ENCODE peak calls at places on chromosomes 11 and 22, in five cellular contexts. P, W, R, K and A are unnamed samples.

GRCh38 chr11:118436639-118437045 is 350 bp downstream of the KMT2A start:
- DNase-seq in P (peak), R (no peak), K (no peak), W (peak), A (no peak)

GRCh38 chr11:116533186-116533825 is 239.5 kb downstream of the BUD13 start:
- DNase-seq in R (no peak), P (no peak), W (no peak), K (peak), A (no peak)

GRCh38 chr11:35347921-35348331 is 71.4 kb downstream of the SLC1A2 start:
- DNase-seq in P (no peak), K (no peak), R (no peak), W (peak), A (peak)

GRCh38 chr11:8281266-8281665 is 17.6 kb upstream of the LMO1 start:
- DNase-seq in P (no peak), K (no peak), R (no peak), W (no peak), A (no peak)

GRCh38 chr11:106794058-106794457 is 224.2 kb downstream of the GUCY1A2 start:
- DNase-seq in W (no peak), K (no peak), P (no peak), R (no peak), A (no peak)

GRCh38 chr22:17980638-17981051 is 43.7 kb downstream of the MICAL3 start:
- DNase-seq in R (no peak), K (no peak), W (no peak), P (no peak), A (peak)

GRCh38 chr11:75133976-75134375 is 16.9 kb upstream of the SLCO2B1 start:
- DNase-seq in W (no peak), K (no peak), R (no peak), P (no peak), A (no peak)

GRCh38 chr22:41672780-41673509 is 15.7 kb downstream of the SNU13 start:
- DNase-seq in P (no peak), R (no peak), W (no peak), K (no peak), A (no peak)

GRCh38 chr11:110972640-110973039 is 260.4 kb upstream of the ARHGAP20 start:
- DNase-seq in W (peak), K (no peak), P (no peak), R (no peak), A (no peak)

GRCh38 chr11:12393691-12394090 is 16.3 kb downstream of the PARVA start:
- DNase-seq in P (no peak), K (no peak), W (no peak), R (no peak), A (no peak)

GRCh38 chr22:49660794-49661781 is 166.6 kb downstream of the BRD1 start:
- DNase-seq in K (no peak), W (no peak), P (no peak), R (no peak), A (no peak)

GRCh38 chr22:49971232-49972162 is 10.9 kb downstream of the PIM3 start:
- DNase-seq in P (no peak), W (peak), K (no peak), R (no peak), A (no peak)

GRCh38 chr11:120819437-120819836 is 204.5 kb upstream of the TBCEL start:
- DNase-seq in W (no peak), P (no peak), R (no peak), K (no peak), A (no peak)

GRCh38 chr11:6646040-6646439 is 9.6 kb downstream of the DCHS1 start:
- DNase-seq in K (no peak), R (no peak), W (no peak), P (no peak), A (no peak)

GRCh38 chr11:12157241-12157661 is 46.9 kb downstream of the MICAL2 start:
- DNase-seq in W (peak), P (no peak), R (no peak), K (no peak), A (no peak)

GRCh38 chr11:124648610-124649009 is 24.9 kb downstream of the SIAE start:
- DNase-seq in K (no peak), R (no peak), P (no peak), W (no peak), A (no peak)

GRCh38 chr11:121391914-121392313 is 60.2 kb upstream of the SORL1 start:
- DNase-seq in W (no peak), R (no peak), K (no peak), P (no peak), A (no peak)

GRCh38 chr11:2561283-2562180 is 116.7 kb downstream of the KCNQ1 start:
- DNase-seq in W (no peak), K (no peak), R (no peak), P (no peak), A (no peak)

GRCh38 chr11:615453-616319 is at the start of gene IRF7:
- DNase-seq in R (peak), P (peak), K (peak), W (no peak), A (no peak)

GRCh38 chr11:126403658-126404057 is 48.2 kb downstream of the ST3GAL4 start:
- DNase-seq in P (no peak), R (no peak), K (no peak), W (peak), A (peak)

GRCh38 chr11:75072582-75072981 is 24.1 kb downstream of the OR2AT4 start:
- DNase-seq in P (no peak), W (peak), R (no peak), K (no peak), A (no peak)

GRCh38 chr11:100932474-100933100 is 197.0 kb downstream of the PGR start:
- DNase-seq in P (no peak), W (peak), K (peak), R (no peak), A (peak)

GRCh38 chr11:133619973-133620372 is 87.7 kb upstream of the OPCML start:
- DNase-seq in W (no peak), R (no peak), K (peak), P (no peak), A (peak)

GRCh38 chr22:36110306-36110791 is 50.2 kb downstream of the APOL3 start:
- DNase-seq in W (no peak), R (no peak), P (no peak), K (no peak), A (no peak)

GRCh38 chr11:69640260-69640994 is 529 bp upstream of the CCND1 start:
- DNase-seq in K (no peak), R (no peak), W (peak), P (no peak), A (peak)

GRCh38 chr22:23772315-23773246 is at the start of gene MMP11:
- DNase-seq in K (peak), R (no peak), P (no peak), W (peak), A (peak)

GRCh38 chr22:24937114-24937513 is 9.4 kb downstream of the LHFPL7 start:
- DNase-seq in P (no peak), W (peak), K (no peak), R (no peak), A (peak)

GRCh38 chr11:3123761-3124733 is 41.1 kb downstream of the OSBPL5 start:
- DNase-seq in P (no peak), R (peak), W (peak), K (no peak), A (no peak)

GRCh38 chr11:112260490-112260889 is at the start of gene PLET1:
- DNase-seq in P (no peak), W (no peak), K (no peak), R (no peak), A (no peak)

GRCh38 chr11:116517584-116517983 is 255.2 kb downstream of the BUD13 start:
- DNase-seq in W (no peak), P (no peak), R (no peak), K (no peak), A (no peak)

GRCh38 chr22:46047841-46048595 is 71.1 kb upstream of the WNT7B start:
- DNase-seq in K (no peak), R (no peak), W (peak), P (no peak), A (no peak)

GRCh38 chr11:102276302-102277182 is 40.7 kb upstream of the BIRC3 start:
- DNase-seq in R (no peak), P (no peak), K (no peak), W (peak), A (no peak)

GRCh38 chr11:128026596-128026995 is 560.8 kb downstream of the ETS1 start:
- DNase-seq in R (peak), W (peak), K (no peak), P (no peak), A (no peak)

GRCh38 chr11:72833792-72834501 is 19.7 kb downstream of the ATG16L2 start:
- DNase-seq in W (no peak), R (no peak), P (no peak), K (no peak), A (no peak)

GRCh38 chr11:119666463-119667131 is 62.4 kb downstream of the NECTIN1 start:
- DNase-seq in W (peak), P (peak), R (peak), K (peak), A (no peak)